ENCODE peak calls at places on chromosomes 12 and 14, in eight cellular contexts. U, Z, X, W, B, Y, P and R are unnamed samples.

GRCh38 chr14:50906326-50906725 is 34.5 kb downstream of the ABHD12B start:
- DNase-seq in U (no peak), P (no peak), W (no peak), X (no peak), Y (no peak), B (no peak), Z (no peak), R (no peak)

GRCh38 chr12:70154960-70155589 is 88.2 kb upstream of the CNOT2 start:
- DNase-seq in U (no peak), W (no peak), Z (no peak), B (no peak), Y (no peak), X (no peak), P (peak), R (no peak)

GRCh38 chr12:29226621-29227020 is 77.5 kb downstream of the FAR2 start:
- DNase-seq in Y (no peak), B (no peak), P (peak), U (no peak), W (no peak), X (no peak), Z (no peak), R (no peak)

GRCh38 chr12:96237465-96238077 is 43.4 kb downstream of the ELK3 start:
- DNase-seq in W (peak), Y (peak), P (peak), U (no peak), B (no peak), X (no peak), Z (peak), R (peak)

GRCh38 chr12:59937148-59937547 is 341.3 kb downstream of the SLC16A7 start:
- DNase-seq in U (no peak), Y (no peak), P (no peak), Z (no peak), X (no peak), B (no peak), W (no peak), R (no peak)

GRCh38 chr14:55245657-55246268 is 25.5 kb upstream of the FBXO34 start:
- DNase-seq in U (no peak), Z (no peak), W (no peak), X (no peak), Y (peak), B (peak), P (peak), R (no peak)

GRCh38 chr12:11958216-11959091 is 112.3 kb upstream of the BCL2L14 start:
- DNase-seq in B (no peak), P (peak), W (no peak), X (no peak), U (no peak), Z (no peak), Y (peak), R (peak)

GRCh38 chr12:27009926-27010325 is 4.3 kb downstream of the TM7SF3 start:
- DNase-seq in X (no peak), B (no peak), U (no peak), Z (no peak), Y (peak), W (no peak), P (no peak), R (peak)

GRCh38 chr12:125324861-125325260 is 259.6 kb downstream of the AACS start:
- DNase-seq in P (no peak), Y (no peak), Z (no peak), X (no peak), U (no peak), W (no peak), B (no peak), R (no peak)

GRCh38 chr12:76871751-76872150 is 7.1 kb downstream of the CSRP2 start:
- DNase-seq in B (no peak), Y (no peak), U (no peak), X (no peak), P (no peak), Z (no peak), W (no peak), R (no peak)

GRCh38 chr12:89880695-89881350 is 172.2 kb upstream of the ATP2B1 start:
- DNase-seq in X (peak), Z (no peak), P (no peak), Y (no peak), W (no peak), U (no peak), B (peak), R (no peak)

GRCh38 chr14:21987937-21988336 is 314.3 kb upstream of the OR4E1 start:
- DNase-seq in P (peak), B (no peak), U (no peak), X (no peak), W (no peak), Z (no peak), Y (no peak), R (no peak)